ENCODE peak calls at places on chromosomes 7 and 10, in five cellular contexts. D, I, N, U and A are unnamed samples.

GRCh38 chr10:121465215-121465614 is 133.0 kb downstream of the FGFR2 start:
- DNase-seq in U (no peak), I (no peak), D (no peak), N (no peak), A (no peak)

GRCh38 chr7:50369408-50370026 is 65.0 kb downstream of the IKZF1 start:
- DNase-seq in D (no peak), N (no peak), I (peak; percentile 18), U (peak; percentile 44), A (no peak)

GRCh38 chr7:116455009-116455408 is 44.5 kb upstream of the CAV2 start:
- DNase-seq in D (no peak), I (no peak), U (no peak), N (no peak), A (peak; percentile 20)

GRCh38 chr10:97876387-97876786 is 26.7 kb downstream of the GOLGA7B start:
- DNase-seq in N (no peak), I (no peak), D (no peak), U (no peak), A (no peak)

GRCh38 chr7:73359306-73359705 is 31.3 kb downstream of the FKBP6 start:
- DNase-seq in N (no peak), D (no peak), U (no peak), I (no peak), A (no peak)

GRCh38 chr10:4650572-4650971 is 175.4 kb upstream of the AKR1E2 start:
- DNase-seq in D (no peak), N (no peak), I (no peak), U (no peak), A (no peak)

GRCh38 chr10:44361080-44361479 is 23.8 kb downstream of the CXCL12 start:
- DNase-seq in U (no peak), N (no peak), I (no peak), D (no peak), A (peak; percentile 3)

GRCh38 chr7:16599860-16600259 is 45.7 kb downstream of the ANKMY2 start:
- DNase-seq in D (no peak), N (no peak), U (no peak), I (no peak), A (no peak)

GRCh38 chr7:145839814-145840213 is 276.8 kb upstream of the CNTNAP2 start:
- DNase-seq in N (no peak), I (no peak), U (no peak), D (no peak), A (no peak)

GRCh38 chr10:131630772-131631258 is 270.0 kb upstream of the PPP2R2D start:
- DNase-seq in U (no peak), D (no peak), N (no peak), I (no peak), A (no peak)

GRCh38 chr10:126749030-126749655 is 78.7 kb upstream of the C10orf90 start:
- DNase-seq in U (peak; percentile 67), N (peak; percentile 43), I (peak; percentile 88), D (peak; percentile 16), A (peak; percentile 92)

GRCh38 chr10:79353000-79353406 is 5.7 kb downstream of the PPIF start:
- DNase-seq in I (no peak), D (no peak), U (no peak), N (no peak), A (no peak)

GRCh38 chr10:34766811-34767516 is 48.1 kb downstream of the PARD3 start:
- DNase-seq in U (no peak), N (no peak), I (no peak), D (no peak), A (no peak)

GRCh38 chr7:100827330-100828226 is at the start of gene EPHB4:
- DNase-seq in N (no peak), D (peak; percentile 28), I (peak; percentile 91), U (peak; percentile 93), A (peak; percentile 94)

GRCh38 chr7:118372530-118372929 is 148.0 kb downstream of the ANKRD7 start:
- DNase-seq in N (no peak), U (no peak), D (no peak), I (no peak), A (peak; percentile 52)

GRCh38 chr10:101043356-101043707 is 12.3 kb downstream of the SFXN3 start:
- DNase-seq in U (peak; percentile 40), I (no peak), N (no peak), D (no peak), A (no peak)

GRCh38 chr10:54396004-54396403 is 405.0 kb downstream of the PCDH15 start:
- DNase-seq in I (no peak), U (no peak), D (no peak), N (no peak), A (no peak)

GRCh38 chr10:78433063-78433717 is 399.5 kb downstream of the RPS24 start:
- DNase-seq in N (no peak), D (no peak), I (no peak), U (no peak), A (no peak)

GRCh38 chr10:70462349-70462984 is 16.1 kb upstream of the PALD1 start:
- DNase-seq in I (no peak), N (peak; percentile 75), U (peak; percentile 30), D (peak; percentile 50), A (peak; percentile 90)

GRCh38 chr10:132988988-132989387 is 46.6 kb upstream of the CFAP46 start:
- DNase-seq in I (no peak), N (no peak), U (no peak), D (no peak), A (no peak)

GRCh38 chr10:52965489-52965888 is 192.9 kb upstream of the MBL2 start:
- DNase-seq in I (no peak), D (no peak), U (no peak), N (no peak), A (no peak)

GRCh38 chr7:142909921-142910521 is 23.5 kb downstream of the TRPV5 start:
- DNase-seq in U (no peak), I (no peak), N (no peak), D (no peak), A (peak; percentile 3)

GRCh38 chr10:1715821-1716220 is 21.5 kb downstream of the ADARB2 start:
- DNase-seq in D (no peak), I (peak; percentile 40), U (peak; percentile 45), N (no peak), A (no peak)

GRCh38 chr7:33509251-33509650 is 379.9 kb downstream of the BBS9 start:
- DNase-seq in N (no peak), U (no peak), I (no peak), D (no peak), A (no peak)

GRCh38 chr7:103114576-103115008 is 34.3 kb downstream of the NAPEPLD start:
- DNase-seq in U (no peak), N (no peak), I (no peak), D (no peak), A (peak; percentile 23)

GRCh38 chr10:58107506-58107905 is 160.2 kb downstream of the IPMK start:
- DNase-seq in I (no peak), N (no peak), U (peak; percentile 70), D (no peak), A (peak; percentile 75)